ENCODE peak calls at places on chromosomes 12 and 14, in nine cellular contexts. One of them, this sample, is unnamed.
A peak's percentile ranks its signal among the peaks of the same experiment; 100 is the strongest.

GRCh38 chr14:54425537-54426274 is 15.5 kb downstream of the CNIH1 start:
- DNase-seq in small intestine: no peak
- DNase-seq in lower lobe of right lung: no peak
- DNase-seq in NCI-H748 treated with DMSO at 0.1 percent for 48 hours: no peak
- DNase-seq in endothelial cell: no peak
- DNase-seq in EL: no peak
- DNase-seq in GM12891: no peak
- DNase-seq in amygdala: no peak
- DNase-seq in RWPE1: no peak
- DNase-seq in this sample: no peak

GRCh38 chr12:64258576-64258975 is 36.5 kb upstream of the KICS2 start:
- DNase-seq in small intestine: no peak
- DNase-seq in lower lobe of right lung: no peak
- DNase-seq in NCI-H748 treated with DMSO at 0.1 percent for 48 hours: no peak
- DNase-seq in endothelial cell: no peak
- DNase-seq in EL: no peak
- DNase-seq in GM12891: no peak
- DNase-seq in amygdala: no peak
- DNase-seq in RWPE1: no peak
- DNase-seq in this sample: no peak

GRCh38 chr14:26187996-26188605 is 409.7 kb downstream of the NOVA1 start:
- DNase-seq in small intestine: no peak
- DNase-seq in lower lobe of right lung: no peak
- DNase-seq in NCI-H748 treated with DMSO at 0.1 percent for 48 hours: no peak
- DNase-seq in endothelial cell: no peak
- DNase-seq in EL: no peak
- DNase-seq in GM12891: no peak
- DNase-seq in amygdala: no peak
- DNase-seq in RWPE1: no peak
- DNase-seq in this sample: no peak

GRCh38 chr12:130183585-130184370 is 21.5 kb downstream of the FZD10 start:
- DNase-seq in small intestine: no peak
- DNase-seq in lower lobe of right lung: no peak
- DNase-seq in NCI-H748 treated with DMSO at 0.1 percent for 48 hours: no peak
- DNase-seq in endothelial cell: no peak
- DNase-seq in EL: no peak
- DNase-seq in GM12891: no peak
- DNase-seq in amygdala: no peak
- DNase-seq in RWPE1: no peak
- DNase-seq in this sample: no peak

GRCh38 chr14:75457024-75457390 is 29.2 kb downstream of the JDP2 start:
- DNase-seq in small intestine: no peak
- DNase-seq in lower lobe of right lung: no peak
- DNase-seq in NCI-H748 treated with DMSO at 0.1 percent for 48 hours: no peak
- DNase-seq in endothelial cell: no peak
- DNase-seq in EL: no peak
- DNase-seq in GM12891: no peak
- DNase-seq in amygdala: no peak
- DNase-seq in RWPE1: no peak
- DNase-seq in this sample: no peak

GRCh38 chr12:127722651-127723050 is 544.3 kb upstream of the TMEM132C start:
- DNase-seq in small intestine: no peak
- DNase-seq in lower lobe of right lung: no peak
- DNase-seq in NCI-H748 treated with DMSO at 0.1 percent for 48 hours: no peak
- DNase-seq in endothelial cell: no peak
- DNase-seq in EL: no peak
- DNase-seq in GM12891: no peak
- DNase-seq in amygdala: no peak
- DNase-seq in RWPE1: no peak
- DNase-seq in this sample: no peak

GRCh38 chr14:51073751-51074150 is 21.2 kb downstream of the TRIM9 start:
- DNase-seq in small intestine: no peak
- DNase-seq in lower lobe of right lung: no peak
- DNase-seq in NCI-H748 treated with DMSO at 0.1 percent for 48 hours: no peak
- DNase-seq in endothelial cell: no peak
- DNase-seq in EL: no peak
- DNase-seq in GM12891: no peak
- DNase-seq in amygdala: no peak
- DNase-seq in RWPE1: no peak
- DNase-seq in this sample: no peak

GRCh38 chr14:81981311-81981675 is 447.6 kb upstream of the SEL1L start:
- DNase-seq in small intestine: no peak
- DNase-seq in lower lobe of right lung: no peak
- DNase-seq in NCI-H748 treated with DMSO at 0.1 percent for 48 hours: no peak
- DNase-seq in endothelial cell: no peak
- DNase-seq in EL: no peak
- DNase-seq in GM12891: no peak
- DNase-seq in amygdala: no peak
- DNase-seq in RWPE1: no peak
- DNase-seq in this sample: no peak

GRCh38 chr14:102525213-102526143 is 15.9 kb upstream of the ANKRD9 start:
- DNase-seq in small intestine: peak; percentile 74
- DNase-seq in lower lobe of right lung: no peak
- DNase-seq in NCI-H748 treated with DMSO at 0.1 percent for 48 hours: peak; percentile 72
- DNase-seq in endothelial cell: no peak
- DNase-seq in EL: peak; percentile 73
- DNase-seq in GM12891: no peak
- DNase-seq in amygdala: no peak
- DNase-seq in RWPE1: no peak
- DNase-seq in this sample: no peak

GRCh38 chr12:132686831-132687210 is 321 bp downstream of the POLE start:
- DNase-seq in small intestine: no peak
- DNase-seq in lower lobe of right lung: peak; percentile 55
- DNase-seq in NCI-H748 treated with DMSO at 0.1 percent for 48 hours: peak; percentile 42
- DNase-seq in endothelial cell: no peak
- DNase-seq in EL: no peak
- DNase-seq in GM12891: no peak
- DNase-seq in amygdala: no peak
- DNase-seq in RWPE1: peak; percentile 44
- DNase-seq in this sample: no peak

GRCh38 chr12:29350080-29350479 is 30.9 kb downstream of the ERGIC2 start:
- DNase-seq in small intestine: peak; percentile 52
- DNase-seq in lower lobe of right lung: no peak
- DNase-seq in NCI-H748 treated with DMSO at 0.1 percent for 48 hours: no peak
- DNase-seq in endothelial cell: no peak
- DNase-seq in EL: peak; percentile 62
- DNase-seq in GM12891: no peak
- DNase-seq in amygdala: no peak
- DNase-seq in RWPE1: peak; percentile 14
- DNase-seq in this sample: no peak

GRCh38 chr12:115946867-115947695 is 330.4 kb downstream of the MED13L start:
- DNase-seq in small intestine: no peak
- DNase-seq in lower lobe of right lung: no peak
- DNase-seq in NCI-H748 treated with DMSO at 0.1 percent for 48 hours: no peak
- DNase-seq in endothelial cell: no peak
- DNase-seq in EL: peak; percentile 16
- DNase-seq in GM12891: no peak
- DNase-seq in amygdala: no peak
- DNase-seq in RWPE1: no peak
- DNase-seq in this sample: no peak

GRCh38 chr12:10388611-10389010 is 1.2 kb downstream of the KLRK1 start:
- DNase-seq in small intestine: no peak
- DNase-seq in lower lobe of right lung: no peak
- DNase-seq in NCI-H748 treated with DMSO at 0.1 percent for 48 hours: no peak
- DNase-seq in endothelial cell: no peak
- DNase-seq in EL: no peak
- DNase-seq in GM12891: no peak
- DNase-seq in amygdala: no peak
- DNase-seq in RWPE1: no peak
- DNase-seq in this sample: no peak

GRCh38 chr12:112839386-112839972 is 47.9 kb downstream of the RPH3A start:
- DNase-seq in small intestine: no peak
- DNase-seq in lower lobe of right lung: no peak
- DNase-seq in NCI-H748 treated with DMSO at 0.1 percent for 48 hours: no peak
- DNase-seq in endothelial cell: no peak
- DNase-seq in EL: peak; percentile 93
- DNase-seq in GM12891: no peak
- DNase-seq in amygdala: no peak
- DNase-seq in RWPE1: peak; percentile 62
- DNase-seq in this sample: no peak

GRCh38 chr14:24422694-24423531 is 6.6 kb downstream of the CBLN3 start:
- DNase-seq in small intestine: peak; percentile 93
- DNase-seq in lower lobe of right lung: no peak
- DNase-seq in NCI-H748 treated with DMSO at 0.1 percent for 48 hours: no peak
- DNase-seq in endothelial cell: no peak
- DNase-seq in EL: no peak
- DNase-seq in GM12891: no peak
- DNase-seq in amygdala: no peak
- DNase-seq in RWPE1: no peak
- DNase-seq in this sample: no peak

GRCh38 chr12:3820122-3820521 is 53.1 kb downstream of the PARP11 start:
- DNase-seq in small intestine: no peak
- DNase-seq in lower lobe of right lung: no peak
- DNase-seq in NCI-H748 treated with DMSO at 0.1 percent for 48 hours: no peak
- DNase-seq in endothelial cell: no peak
- DNase-seq in EL: peak; percentile 50
- DNase-seq in GM12891: no peak
- DNase-seq in amygdala: no peak
- DNase-seq in RWPE1: peak; percentile 51
- DNase-seq in this sample: no peak

GRCh38 chr12:113054948-113055486 is 1.5 kb upstream of the DTX1 start:
- DNase-seq in small intestine: no peak
- DNase-seq in lower lobe of right lung: no peak
- DNase-seq in NCI-H748 treated with DMSO at 0.1 percent for 48 hours: no peak
- DNase-seq in endothelial cell: no peak
- DNase-seq in EL: no peak
- DNase-seq in GM12891: no peak
- DNase-seq in amygdala: no peak
- DNase-seq in RWPE1: no peak
- DNase-seq in this sample: peak; percentile 29

GRCh38 chr12:31482816-31483215 is 108.1 kb downstream of the DENND5B start:
- DNase-seq in small intestine: no peak
- DNase-seq in lower lobe of right lung: no peak
- DNase-seq in NCI-H748 treated with DMSO at 0.1 percent for 48 hours: no peak
- DNase-seq in endothelial cell: no peak
- DNase-seq in EL: peak; percentile 84
- DNase-seq in GM12891: no peak
- DNase-seq in amygdala: no peak
- DNase-seq in RWPE1: peak; percentile 15
- DNase-seq in this sample: no peak

GRCh38 chr14:94646481-94646880 is 34.3 kb downstream of the SERPINA3 start:
- DNase-seq in small intestine: no peak
- DNase-seq in lower lobe of right lung: no peak
- DNase-seq in NCI-H748 treated with DMSO at 0.1 percent for 48 hours: no peak
- DNase-seq in endothelial cell: no peak
- DNase-seq in EL: peak; percentile 51
- DNase-seq in GM12891: no peak
- DNase-seq in amygdala: no peak
- DNase-seq in RWPE1: no peak
- DNase-seq in this sample: no peak

GRCh38 chr12:117494833-117495714 is 133.6 kb upstream of the NOS1 start:
- DNase-seq in small intestine: peak; percentile 5
- DNase-seq in lower lobe of right lung: no peak
- DNase-seq in NCI-H748 treated with DMSO at 0.1 percent for 48 hours: no peak
- DNase-seq in endothelial cell: no peak
- DNase-seq in EL: no peak
- DNase-seq in GM12891: no peak
- DNase-seq in amygdala: no peak
- DNase-seq in RWPE1: no peak
- DNase-seq in this sample: no peak

GRCh38 chr12:111404362-111405148 is 1.2 kb upstream of the SH2B3 start:
- DNase-seq in small intestine: peak; percentile 19
- DNase-seq in lower lobe of right lung: peak; percentile 61
- DNase-seq in NCI-H748 treated with DMSO at 0.1 percent for 48 hours: no peak
- DNase-seq in endothelial cell: peak; percentile 72
- DNase-seq in EL: peak; percentile 52
- DNase-seq in GM12891: no peak
- DNase-seq in amygdala: no peak
- DNase-seq in RWPE1: no peak
- DNase-seq in this sample: peak; percentile 68

GRCh38 chr14:92339426-92339825 is 16.5 kb downstream of the SLC24A4 start:
- DNase-seq in small intestine: no peak
- DNase-seq in lower lobe of right lung: no peak
- DNase-seq in NCI-H748 treated with DMSO at 0.1 percent for 48 hours: no peak
- DNase-seq in endothelial cell: no peak
- DNase-seq in EL: no peak
- DNase-seq in GM12891: no peak
- DNase-seq in amygdala: no peak
- DNase-seq in RWPE1: no peak
- DNase-seq in this sample: no peak

This sample was measured in GM20000.